ENCODE peak calls at places on chromosomes 3 and 15, in five cellular contexts. One of them, this sample, is unnamed.

GRCh38 chr15:95557226-95558046 is 773.1 kb upstream of the NR2F2 start:
- DNase-seq in K562: peak
- DNase-seq in HepG2: peak
- DNase-seq in HCT116: peak
- DNase-seq in A549: peak
- DNase-seq in this sample: peak

GRCh38 chr3:16866447-16867025 is 18.2 kb upstream of the PLCL2 start:
- DNase-seq in HepG2: no peak
- DNase-seq in HCT116: no peak
- DNase-seq in A549: no peak
- DNase-seq in K562: no peak
- DNase-seq in this sample: peak

GRCh38 chr3:112930771-112931170 is 44.1 kb downstream of the CD200R1 start:
- DNase-seq in HCT116: no peak
- DNase-seq in K562: no peak
- DNase-seq in A549: no peak
- DNase-seq in HepG2: no peak
- DNase-seq in this sample: no peak

GRCh38 chr15:67218428-67218827 is 36.0 kb downstream of the AAGAB start:
- DNase-seq in K562: no peak
- DNase-seq in HepG2: no peak
- DNase-seq in HCT116: no peak
- DNase-seq in A549: no peak
- DNase-seq in this sample: no peak

GRCh38 chr3:70358978-70359580 is 46.6 kb upstream of the MDFIC2 start:
- DNase-seq in K562: peak
- DNase-seq in HCT116: peak
- DNase-seq in HepG2: peak
- DNase-seq in A549: peak
- DNase-seq in this sample: peak

GRCh38 chr3:40181182-40181581 is 128.3 kb upstream of the EIF1B start:
- DNase-seq in HCT116: no peak
- DNase-seq in A549: no peak
- DNase-seq in HepG2: no peak
- DNase-seq in K562: no peak
- DNase-seq in this sample: no peak

GRCh38 chr3:57803647-57804081 is 47.6 kb downstream of the SLMAP start:
- DNase-seq in HepG2: no peak
- DNase-seq in A549: peak
- DNase-seq in HCT116: peak
- DNase-seq in K562: no peak
- DNase-seq in this sample: no peak

GRCh38 chr3:82643948-82644347 is 882.5 kb upstream of the GBE1 start:
- DNase-seq in K562: peak
- DNase-seq in A549: peak
- DNase-seq in HepG2: peak
- DNase-seq in HCT116: no peak
- DNase-seq in this sample: peak

GRCh38 chr15:70526221-70526973 is 237.0 kb downstream of the UACA start:
- DNase-seq in HCT116: peak
- DNase-seq in A549: peak
- DNase-seq in K562: no peak
- DNase-seq in HepG2: no peak
- DNase-seq in this sample: peak

GRCh38 chr3:111080357-111080937 is 8.8 kb downstream of the NECTIN3 start:
- DNase-seq in A549: peak
- DNase-seq in K562: peak
- DNase-seq in HepG2: peak
- DNase-seq in HCT116: no peak
- DNase-seq in this sample: peak

GRCh38 chr15:93144477-93145270 is 55.7 kb upstream of the RGMA start:
- DNase-seq in HepG2: no peak
- DNase-seq in K562: no peak
- DNase-seq in HCT116: no peak
- DNase-seq in A549: no peak
- DNase-seq in this sample: no peak

GRCh38 chr15:93146601-93147000 is 57.6 kb upstream of the RGMA start:
- DNase-seq in A549: no peak
- DNase-seq in HCT116: no peak
- DNase-seq in HepG2: no peak
- DNase-seq in K562: no peak
- DNase-seq in this sample: no peak

GRCh38 chr15:93150910-93151309 is 61.9 kb upstream of the RGMA start:
- DNase-seq in HCT116: no peak
- DNase-seq in A549: no peak
- DNase-seq in HepG2: no peak
- DNase-seq in K562: no peak
- DNase-seq in this sample: peak

GRCh38 chr15:93143186-93143585 is 54.2 kb upstream of the RGMA start:
- DNase-seq in K562: no peak
- DNase-seq in HepG2: no peak
- DNase-seq in A549: no peak
- DNase-seq in HCT116: no peak
- DNase-seq in this sample: no peak

DNA sequence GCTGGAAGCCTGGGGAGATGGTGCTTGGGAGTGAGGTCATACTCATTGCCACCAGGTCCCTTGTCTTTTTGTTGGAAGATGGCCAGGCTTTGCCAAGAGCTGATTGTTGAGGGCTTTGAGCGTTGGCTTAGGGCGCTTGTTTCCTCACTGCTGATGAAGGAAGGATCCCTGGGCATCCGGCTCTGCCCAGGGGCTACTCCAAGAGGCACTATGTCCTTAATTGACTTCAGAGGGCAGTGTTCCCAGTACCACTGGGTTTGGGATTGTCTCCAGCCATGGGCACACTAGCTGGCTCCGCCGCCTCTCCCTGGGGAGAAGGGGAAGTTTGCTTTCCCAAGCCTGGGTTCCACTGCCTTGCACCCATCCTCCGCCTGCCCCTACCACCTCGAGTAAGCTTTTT is 57.2 kb upstream of the RGMA start:
- DNase-seq in HCT116: no peak
- DNase-seq in A549: no peak
- DNase-seq in HepG2: no peak
- DNase-seq in K562: no peak
- DNase-seq in this sample: no peak
- TF ChIP-seq MAX in HCT116: no peak
- TF ChIP-seq MAX in A549: no peak
- TF ChIP-seq MAX in HepG2: no peak
- TF ChIP-seq MAX in K562: no peak
- TF ChIP-seq MAX in this sample: no peak

DNA sequence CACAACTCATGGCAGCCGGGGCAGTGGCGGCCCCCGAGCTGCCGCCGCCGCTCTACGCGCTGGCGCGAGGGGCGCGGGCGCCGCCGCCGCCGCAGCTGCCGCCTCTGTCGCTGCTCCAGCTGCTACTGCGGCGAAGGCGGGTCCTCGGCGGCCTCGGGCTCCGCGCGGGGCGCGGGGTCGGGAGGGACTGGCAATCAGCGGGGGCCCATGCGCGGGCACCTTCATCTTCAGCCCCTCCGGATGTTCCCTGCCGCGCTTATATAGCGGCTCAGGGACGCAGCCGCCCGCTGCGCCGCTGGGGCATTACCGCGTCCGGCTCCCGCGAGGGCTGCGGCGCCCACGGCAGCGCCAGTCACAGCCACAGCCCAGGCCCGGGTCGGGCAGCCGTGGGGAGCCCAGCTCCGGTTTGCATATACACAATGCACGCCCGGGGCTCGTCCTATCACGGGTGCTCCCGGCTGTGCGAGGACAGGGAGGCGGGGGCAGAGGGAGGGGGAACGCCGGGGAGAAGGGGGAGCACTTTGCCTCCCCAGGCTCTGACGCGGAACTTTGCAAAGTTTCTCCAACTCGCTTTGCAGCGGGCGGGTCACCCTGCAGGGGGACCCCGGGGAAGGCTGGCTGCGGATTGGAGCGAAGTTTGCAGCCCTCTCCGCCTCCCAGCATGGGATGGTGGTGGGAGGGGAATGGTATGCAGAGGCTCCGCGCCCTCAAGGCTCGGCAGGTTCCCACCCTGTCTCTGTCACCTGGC is at the start of gene VGLL3:
- DNase-seq in K562: no peak
- DNase-seq in A549: peak
- DNase-seq in HCT116: no peak
- DNase-seq in HepG2: no peak
- DNase-seq in this sample: no peak
- TF ChIP-seq POLR2A in K562: no peak
- TF ChIP-seq POLR2A in A549: peak
- TF ChIP-seq POLR2A in HCT116: no peak
- TF ChIP-seq POLR2A in HepG2: no peak
- TF ChIP-seq POLR2A in this sample: no peak

DNA sequence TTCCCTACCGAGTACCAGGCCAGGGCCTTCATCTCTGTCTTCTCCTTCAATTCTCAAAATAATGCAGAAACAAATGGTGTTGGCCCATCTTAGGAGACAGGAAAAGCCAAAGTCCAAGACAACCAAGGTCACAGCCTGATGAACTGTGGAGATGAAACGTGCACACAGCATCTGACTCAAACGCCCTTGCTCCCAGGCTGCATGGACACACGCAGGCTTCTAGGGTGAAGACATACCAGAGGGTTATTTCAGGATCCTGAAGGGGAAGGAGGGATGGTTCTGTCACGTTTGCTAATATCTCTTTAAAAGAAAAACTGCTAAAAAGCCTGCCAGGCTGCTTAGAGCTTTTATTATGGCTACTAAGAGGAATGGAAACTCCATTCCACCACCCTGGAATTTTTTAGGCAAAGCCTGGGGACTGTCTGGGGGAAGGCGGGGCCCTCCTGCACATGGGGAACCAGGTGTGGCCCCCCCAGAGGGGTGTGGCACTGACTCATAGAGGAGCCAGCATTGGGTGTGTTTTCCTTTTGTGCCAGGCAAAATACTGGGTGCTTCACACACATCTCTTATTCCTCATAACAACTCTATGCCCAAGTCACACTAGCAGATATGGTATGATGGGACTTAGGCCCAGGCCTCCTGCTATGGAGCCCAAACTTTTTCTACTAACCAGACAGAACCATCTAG is 62.9 kb downstream of the UMPS start:
- DNase-seq in HCT116: no peak
- DNase-seq in A549: no peak
- DNase-seq in HepG2: no peak
- DNase-seq in K562: no peak
- DNase-seq in this sample: no peak
- TF ChIP-seq MAX in HCT116: peak
- TF ChIP-seq MAX in A549: no peak
- TF ChIP-seq MAX in HepG2: no peak
- TF ChIP-seq MAX in K562: no peak
- TF ChIP-seq MAX in this sample: no peak

GRCh38 chr3:39142067-39142466 is 11.3 kb downstream of the CSRNP1 start:
- DNase-seq in K562: no peak
- DNase-seq in A549: no peak
- DNase-seq in HepG2: no peak
- DNase-seq in HCT116: no peak
- DNase-seq in this sample: no peak
- TF ChIP-seq POLR2A in K562: no peak
- TF ChIP-seq POLR2A in A549: no peak
- TF ChIP-seq POLR2A in HepG2: no peak
- TF ChIP-seq POLR2A in HCT116: no peak
- TF ChIP-seq POLR2A in this sample: no peak

GRCh38 chr3:64023187-64023860 is at the start of gene PSMD6:
- DNase-seq in K562: peak
- DNase-seq in A549: peak
- DNase-seq in HCT116: peak
- DNase-seq in HepG2: peak
- DNase-seq in this sample: peak

GRCh38 chr3:64022451-64023186 is 675 bp downstream of the PSMD6 start:
- DNase-seq in K562: no peak
- DNase-seq in A549: no peak
- DNase-seq in HCT116: no peak
- DNase-seq in HepG2: no peak
- DNase-seq in this sample: peak

GRCh38 chr3:64019879-64020278 is 3.4 kb downstream of the PSMD6 start:
- DNase-seq in HCT116: no peak
- DNase-seq in K562: no peak
- DNase-seq in A549: no peak
- DNase-seq in HepG2: no peak
- DNase-seq in this sample: no peak

GRCh38 chr3:64016941-64017620 is 6.2 kb downstream of the PSMD6 start:
- DNase-seq in A549: no peak
- DNase-seq in HCT116: no peak
- DNase-seq in K562: no peak
- DNase-seq in HepG2: no peak
- DNase-seq in this sample: no peak

DNA sequence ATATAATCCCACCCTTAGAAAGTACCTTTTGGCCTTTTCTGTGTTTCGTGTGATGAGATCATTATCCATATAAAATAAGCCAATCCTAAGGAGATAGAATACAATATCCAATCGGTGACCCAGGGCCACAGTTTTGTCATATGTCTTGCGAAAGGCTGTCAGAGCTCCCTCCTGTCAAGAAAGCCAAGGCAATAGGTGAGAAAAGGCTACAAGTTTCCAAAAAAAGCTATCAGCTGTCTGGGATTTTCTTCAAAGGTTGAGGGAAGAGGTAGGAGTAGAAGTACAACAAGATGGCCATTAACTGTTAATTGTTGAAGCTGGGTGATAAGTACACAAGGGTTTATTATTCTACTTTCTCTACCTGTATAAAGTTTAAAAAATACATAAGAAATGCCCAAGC is 4.0 kb downstream of the PSMD6 start:
- DNase-seq in K562: no peak
- DNase-seq in HepG2: no peak
- DNase-seq in A549: no peak
- DNase-seq in HCT116: no peak
- DNase-seq in this sample: peak
- TF ChIP-seq MAX in K562: no peak
- TF ChIP-seq MAX in HepG2: no peak
- TF ChIP-seq MAX in A549: no peak
- TF ChIP-seq MAX in HCT116: no peak
- TF ChIP-seq MAX in this sample: no peak

DNA sequence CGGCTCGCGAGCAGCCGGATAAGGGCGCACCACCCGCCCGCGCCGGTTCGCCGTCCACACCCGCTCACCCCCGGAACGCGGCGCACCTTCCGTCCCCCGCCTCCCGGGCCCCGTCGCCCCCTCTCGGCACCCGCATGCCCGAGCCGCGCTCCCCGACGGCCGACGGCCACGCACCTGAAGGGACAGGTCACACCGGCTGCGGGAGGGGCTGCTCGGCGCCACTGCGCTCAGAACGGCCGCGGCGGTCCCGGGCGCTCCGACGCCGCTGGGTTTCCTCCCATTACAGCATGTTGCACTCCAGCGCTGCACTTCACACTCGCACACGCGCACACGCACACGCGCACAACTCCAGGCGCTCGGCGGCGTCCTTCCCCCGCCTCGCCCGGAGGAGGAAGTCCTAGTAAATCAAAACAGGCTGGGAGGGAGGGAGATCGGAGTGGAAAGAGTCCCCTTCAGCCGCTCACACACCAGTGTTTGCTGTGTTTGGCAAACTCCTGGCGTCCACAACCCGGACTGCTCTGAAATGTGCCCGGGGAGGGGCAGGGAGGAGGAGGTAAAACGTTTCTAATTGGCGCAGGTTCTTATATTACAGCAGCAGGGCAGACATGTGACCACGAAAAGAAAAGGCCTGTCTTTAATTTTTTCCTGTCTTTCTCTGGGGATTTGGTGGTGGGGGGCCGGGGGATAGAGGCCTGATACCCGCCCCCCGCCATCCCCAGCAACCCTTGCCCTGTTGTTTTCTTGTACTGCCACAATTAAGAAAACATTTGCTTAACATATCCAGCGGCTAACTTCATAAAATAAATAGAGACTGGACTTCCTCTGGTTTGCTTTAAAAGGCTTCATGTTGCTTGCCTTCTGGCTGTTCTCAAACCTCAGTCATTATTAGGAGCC is 76.8 kb upstream of the VGLL4 start:
- DNase-seq in A549: peak
- DNase-seq in K562: peak
- DNase-seq in HepG2: peak
- DNase-seq in HCT116: peak
- DNase-seq in this sample: peak
- TF ChIP-seq POLR2A in A549: peak
- TF ChIP-seq POLR2A in K562: no peak
- TF ChIP-seq POLR2A in HepG2: no peak
- TF ChIP-seq POLR2A in HCT116: peak
- TF ChIP-seq POLR2A in this sample: no peak